ENCODE peak calls at places on chromosomes 7 and 10, in ten cellular contexts. T is GM20000; I is tibial artery; G is activated T-helper 1 cell treated with anti-CD3 and anti-CD28 coated beads, Interleukin-2, amount 50 U/mL, for 16 hours; M is stimulated activated CD8-positive, alpha-beta memory T cell treated with anti-CD3 and anti-CD28 coated beads, Interleukin-7, amount 100 ng/mL, for 24 hours; A is EH; B is activated CD4-positive, CD25-positive, alpha-beta regulatory T cell; Y is substantia nigra; R is pons; F is naive thymus-derived CD4-positive, alpha-beta T cell. L is an unnamed sample.

GRCh38 chr10:77899080-77899477 is 27.5 kb downstream of the DLG5 start:
- DNase-seq in T (no peak), I (no peak), G (no peak), M (no peak), A (peak), B (no peak), Y (no peak), R (no peak), F (no peak), L (peak)

GRCh38 chr10:77392236-77392721 is 245.3 kb downstream of the KCNMA1 start:
- DNase-seq in T (no peak), I (peak), G (no peak), M (no peak), A (peak), B (no peak), Y (no peak), R (no peak), F (no peak), L (peak)

GRCh38 chr10:132107211-132107946 is 41.6 kb downstream of the JAKMIP3 start:
- DNase-seq in T (no peak), I (peak), G (no peak), M (no peak), A (no peak), B (no peak), Y (no peak), R (peak), F (no peak), L (no peak)

GRCh38 chr7:70116244-70116643 is 518.0 kb downstream of the AUTS2 start:
- DNase-seq in T (no peak), I (no peak), G (no peak), M (no peak), A (no peak), B (no peak), Y (no peak), R (no peak), F (no peak), L (no peak)

GRCh38 chr7:25006225-25006624 is 26.2 kb upstream of the OSBPL3 start:
- DNase-seq in T (no peak), I (no peak), G (no peak), M (no peak), A (no peak), B (no peak), Y (no peak), R (no peak), F (no peak), L (no peak)

GRCh38 chr7:24349339-24349738 is 65.3 kb downstream of the NPY start:
- DNase-seq in T (no peak), I (no peak), G (no peak), M (no peak), A (no peak), B (no peak), Y (no peak), R (no peak), F (no peak), L (no peak)

GRCh38 chr7:140033779-140034363 is 28.9 kb downstream of the PARP12 start:
- DNase-seq in T (no peak), I (no peak), G (no peak), M (no peak), A (peak), B (no peak), Y (no peak), R (no peak), F (no peak), L (no peak)

GRCh38 chr10:47449979-47450378 is 33.9 kb downstream of the ANXA8 start:
- DNase-seq in T (no peak), I (no peak), G (no peak), M (no peak), A (no peak), B (no peak), Y (no peak), R (no peak), F (no peak), L (no peak)

GRCh38 chr10:36437367-36437766 is 688.0 kb upstream of the ANKRD30A start:
- DNase-seq in T (no peak), I (no peak), G (no peak), M (no peak), A (peak), B (no peak), Y (no peak), R (no peak), F (no peak), L (no peak)

GRCh38 chr7:36784991-36785940 is 61.0 kb upstream of the AOAH start:
- DNase-seq in T (peak), I (peak), G (peak), M (no peak), A (no peak), B (no peak), Y (no peak), R (peak), F (peak), L (no peak)

GRCh38 chr7:114141415-114141814 is 222.6 kb upstream of the PPP1R3A start:
- DNase-seq in T (no peak), I (no peak), G (no peak), M (no peak), A (no peak), B (no peak), Y (no peak), R (no peak), F (no peak), L (no peak)

GRCh38 chr10:54703086-54703485 is 97.9 kb downstream of the PCDH15 start:
- DNase-seq in T (no peak), I (no peak), G (no peak), M (no peak), A (no peak), B (no peak), Y (no peak), R (no peak), F (no peak), L (no peak)

GRCh38 chr10:126242352-126243260 is 145.7 kb downstream of the ADAM12 start:
- DNase-seq in T (no peak), I (no peak), G (no peak), M (no peak), A (peak), B (no peak), Y (no peak), R (peak), F (no peak), L (peak)

GRCh38 chr7:101134399-101134980 is 7.6 kb downstream of the SERPINE1 start:
- DNase-seq in T (no peak), I (no peak), G (no peak), M (no peak), A (peak), B (no peak), Y (no peak), R (no peak), F (no peak), L (peak)

GRCh38 chr7:111096997-111097396 is 6.1 kb downstream of the LRRN3 start:
- DNase-seq in T (no peak), I (no peak), G (no peak), M (no peak), A (no peak), B (no peak), Y (no peak), R (no peak), F (no peak), L (no peak)

GRCh38 chr10:100969175-100970075 is at the start of gene SEMA4G:
- DNase-seq in T (peak), I (no peak), G (no peak), M (no peak), A (peak), B (no peak), Y (no peak), R (no peak), F (peak), L (peak)

GRCh38 chr7:37960483-37960882 is 40.0 kb downstream of the EPDR1 start:
- DNase-seq in T (no peak), I (no peak), G (no peak), M (no peak), A (no peak), B (no peak), Y (no peak), R (no peak), F (no peak), L (no peak)

GRCh38 chr7:36653671-36654355 is 70.5 kb downstream of the AOAH start:
- DNase-seq in T (no peak), I (no peak), G (no peak), M (no peak), A (no peak), B (no peak), Y (no peak), R (no peak), F (no peak), L (no peak)

GRCh38 chr7:22934473-22935065 is 79.4 kb downstream of the HYCC1 start:
- DNase-seq in T (no peak), I (no peak), G (no peak), M (no peak), A (peak), B (no peak), Y (no peak), R (no peak), F (no peak), L (peak)

GRCh38 chr10:63206997-63207952 is 74.1 kb downstream of the NRBF2 start:
- DNase-seq in T (peak), I (no peak), G (no peak), M (no peak), A (peak), B (no peak), Y (no peak), R (peak), F (no peak), L (peak)

GRCh38 chr7:132376361-132377013 is 199.8 kb downstream of the PLXNA4 start:
- DNase-seq in T (no peak), I (no peak), G (no peak), M (no peak), A (no peak), B (no peak), Y (no peak), R (no peak), F (no peak), L (no peak)

L was measured in EL.